ENCODE peak calls at places on chromosomes 12 and 14, in eight cellular contexts. P, I, W, Y, A, N, T and H are unnamed samples.

GRCh38 chr12:182381-182883 is 31.5 kb downstream of the SLC6A12 start:
- DNase-seq in P (peak; percentile 58), I (no peak), W (no peak), Y (peak; percentile 67), A (no peak), N (peak; percentile 58), T (no peak), H (no peak)

GRCh38 chr12:129901256-129901655 is 2.6 kb downstream of the TMEM132D start:
- DNase-seq in P (no peak), I (no peak), W (no peak), Y (no peak), A (no peak), N (no peak), T (no peak), H (no peak)

GRCh38 chr14:75198291-75198933 is 22.0 kb upstream of the TMED10 start:
- DNase-seq in P (no peak), I (no peak), W (no peak), Y (no peak), A (no peak), N (peak; percentile 61), T (no peak), H (no peak)

GRCh38 chr12:152440-152839 is 61.5 kb downstream of the SLC6A12 start:
- DNase-seq in P (no peak), I (no peak), W (no peak), Y (no peak), A (peak; percentile 51), N (no peak), T (no peak), H (no peak)

GRCh38 chr14:75306917-75307699 is 28.5 kb downstream of the FOS start:
- DNase-seq in P (no peak), I (no peak), W (no peak), Y (peak; percentile 66), A (no peak), N (no peak), T (peak; percentile 34), H (peak; percentile 40)

GRCh38 chr12:65364021-65364420 is 85.5 kb downstream of the MSRB3 start:
- DNase-seq in P (no peak), I (no peak), W (no peak), Y (no peak), A (no peak), N (no peak), T (no peak), H (no peak)

GRCh38 chr14:59020382-59020781 is 168.1 kb upstream of the DAAM1 start:
- DNase-seq in P (no peak), I (peak; percentile 35), W (no peak), Y (no peak), A (no peak), N (no peak), T (no peak), H (no peak)

GRCh38 chr14:88346048-88346639 is 23.1 kb upstream of the KCNK10 start:
- DNase-seq in P (no peak), I (no peak), W (no peak), Y (no peak), A (no peak), N (no peak), T (no peak), H (no peak)

GRCh38 chr12:47223848-47224213 is 144.1 kb upstream of the AMIGO2 start:
- DNase-seq in P (no peak), I (peak; percentile 57), W (no peak), Y (no peak), A (peak; percentile 71), N (peak; percentile 53), T (no peak), H (no peak)

GRCh38 chr14:98743536-98743935 is 528.5 kb downstream of the BCL11B start:
- DNase-seq in P (no peak), I (no peak), W (no peak), Y (no peak), A (no peak), N (no peak), T (no peak), H (no peak)

GRCh38 chr14:54567224-54567633 is 301 bp downstream of the SAMD4A start:
- DNase-seq in P (no peak), I (no peak), W (no peak), Y (no peak), A (no peak), N (no peak), T (peak; percentile 10), H (peak; percentile 33)

GRCh38 chr12:109517619-109518018 is 40.2 kb downstream of the UBE3B start:
- DNase-seq in P (no peak), I (no peak), W (no peak), Y (no peak), A (no peak), N (no peak), T (no peak), H (no peak)

GRCh38 chr14:69664865-69665526 is 53.6 kb downstream of the SUSD6 start:
- DNase-seq in P (no peak), I (no peak), W (no peak), Y (no peak), A (no peak), N (peak; percentile 54), T (no peak), H (peak; percentile 62)

GRCh38 chr12:81381951-81382350 is 304.1 kb downstream of the ACSS3 start:
- DNase-seq in P (no peak), I (no peak), W (no peak), Y (no peak), A (no peak), N (no peak), T (no peak), H (no peak)

GRCh38 chr14:105187935-105188524 is 6.9 kb upstream of the NUDT14 start:
- DNase-seq in P (no peak), I (no peak), W (no peak), Y (no peak), A (peak; percentile 81), N (no peak), T (no peak), H (no peak)

GRCh38 chr12:53122961-53123468 is 19.7 kb downstream of the SOAT2 start:
- DNase-seq in P (no peak), I (no peak), W (no peak), Y (no peak), A (no peak), N (no peak), T (no peak), H (no peak)

GRCh38 chr14:36785511-36785910 is 123.9 kb downstream of the PAX9 start:
- DNase-seq in P (no peak), I (no peak), W (no peak), Y (no peak), A (no peak), N (no peak), T (no peak), H (no peak)

GRCh38 chr12:26125451-26126339 is 858 bp upstream of the BHLHE41 start:
- DNase-seq in P (peak; percentile 91), I (peak; percentile 53), W (peak; percentile 93), Y (peak; percentile 81), A (peak; percentile 89), N (peak; percentile 83), T (no peak), H (peak; percentile 29)
- TF ChIP-seq POLR2A in P (no peak), I (no peak), W (peak; percentile 55), Y (no peak), A (no peak), N (no peak), T (no peak), H (no peak)

GRCh38 chr14:80428171-80428570 is 216.9 kb upstream of the DIO2 start:
- DNase-seq in P (no peak), I (no peak), W (no peak), Y (no peak), A (no peak), N (no peak), T (no peak), H (no peak)
- TF ChIP-seq POLR2A in P (no peak), I (no peak), W (no peak), Y (no peak), A (no peak), N (no peak), T (no peak), H (no peak)

DNA sequence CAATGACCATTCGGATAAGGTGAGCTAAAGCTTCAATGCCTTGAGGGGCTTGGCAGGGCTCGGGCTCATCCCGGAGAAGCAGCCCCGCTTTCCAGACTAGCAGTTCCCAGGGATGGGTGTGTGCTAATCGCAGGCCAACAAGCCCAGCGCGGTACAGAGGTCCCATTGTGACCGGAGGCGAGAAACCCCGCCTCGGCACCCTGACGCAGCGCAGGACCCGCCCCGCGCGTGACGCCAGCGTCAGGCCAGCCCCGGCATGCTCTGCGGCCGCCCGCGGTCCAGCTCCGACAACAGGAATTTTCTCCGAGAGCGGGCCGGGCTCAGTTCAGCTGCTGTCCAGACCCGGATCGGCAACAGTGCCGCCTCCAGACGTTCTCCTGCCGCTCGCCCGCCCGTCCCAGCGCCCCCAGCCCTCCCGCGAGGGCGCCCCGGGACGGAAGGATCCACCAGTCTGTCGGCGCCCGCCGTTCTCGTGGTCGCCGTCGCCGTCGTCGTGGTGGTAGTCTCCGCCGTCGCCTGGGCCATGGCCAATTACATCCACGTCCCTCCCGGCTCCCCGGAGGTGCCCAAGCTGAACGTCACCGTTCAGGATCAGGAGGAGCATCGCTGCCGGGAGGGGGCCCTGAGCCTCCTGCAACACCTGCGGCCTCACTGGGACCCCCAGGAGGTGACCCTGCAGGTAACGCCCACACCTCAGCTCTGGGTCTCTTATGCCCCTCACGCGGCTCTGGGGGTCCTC is at the start of gene ETNK1:
- DNase-seq in P (peak; percentile 98), I (peak; percentile 94), W (peak; percentile 97), Y (peak; percentile 80), A (peak; percentile 97), N (peak; percentile 96), T (peak; percentile 59), H (peak; percentile 95)
- TF ChIP-seq POLR2A in P (peak; percentile 90), I (peak; percentile 92), W (peak; percentile 94), Y (peak; percentile 89), A (peak; percentile 99), N (peak; percentile 60), T (peak; percentile 66), H (peak; percentile 98)

GRCh38 chr12:49476091-49476490 is 62.7 kb upstream of the KCNH3 start:
- DNase-seq in P (no peak), I (no peak), W (no peak), Y (no peak), A (no peak), N (no peak), T (no peak), H (no peak)

GRCh38 chr12:49482095-49483051 is 56.5 kb upstream of the KCNH3 start:
- DNase-seq in P (no peak), I (no peak), W (no peak), Y (no peak), A (no peak), N (no peak), T (no peak), H (no peak)

GRCh38 chr12:49483621-49484020 is 55.2 kb upstream of the KCNH3 start:
- DNase-seq in P (no peak), I (no peak), W (no peak), Y (no peak), A (no peak), N (no peak), T (no peak), H (no peak)

DNA sequence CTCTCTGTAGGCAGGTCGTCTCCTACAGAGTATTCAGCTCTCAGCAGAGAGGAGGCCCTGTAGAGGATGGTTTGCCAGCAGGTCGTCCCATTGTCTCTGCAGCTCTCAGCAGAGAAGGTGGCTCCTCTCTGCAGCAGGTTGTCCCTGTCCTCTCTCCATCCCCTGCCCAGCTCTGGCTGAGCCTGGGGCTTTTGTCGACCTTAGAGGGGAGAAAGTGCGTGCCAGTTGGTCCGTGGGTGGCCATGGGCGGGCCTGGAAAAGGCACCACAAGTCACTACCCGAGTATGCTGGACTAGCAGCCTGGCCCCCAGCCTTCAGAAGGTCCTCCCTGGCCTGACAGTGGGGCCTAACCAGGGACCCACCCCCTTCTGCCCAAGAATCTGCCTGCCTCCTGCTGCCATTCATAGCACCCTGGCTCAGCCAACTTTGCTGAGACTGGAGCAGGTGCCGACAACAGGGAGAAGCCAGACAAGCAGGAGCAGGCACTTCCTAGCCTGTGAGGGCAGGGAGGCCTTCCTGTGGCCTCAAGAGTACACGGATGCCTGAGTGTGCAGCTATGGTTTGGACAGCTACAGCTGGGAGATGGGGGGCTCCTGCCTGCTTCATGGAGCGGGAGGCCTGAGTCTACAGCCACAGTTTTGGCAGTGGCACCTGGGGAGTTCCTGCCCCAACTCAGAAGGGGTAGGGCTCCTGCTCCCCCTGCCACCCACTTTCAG is 59.7 kb upstream of the KCNH3 start:
- DNase-seq in P (peak; percentile 73), I (no peak), W (no peak), Y (no peak), A (no peak), N (no peak), T (no peak), H (no peak)
- TF ChIP-seq POLR2A in P (no peak), I (no peak), W (no peak), Y (no peak), A (no peak), N (no peak), T (no peak), H (no peak)